ENCODE peak calls at places on chromosomes 13 and 19, in nine cellular contexts. Z is fibroblast of pulmonary artery, B is HepG2, Q is lower leg skin, E is cardiac muscle cell, X is tibial artery, J is neural progenitor cell, T is H1, L is B cell. I is an unnamed sample.

GRCh38 chr19:44800461-44800860 is 8.4 kb upstream of the BCAM start:
- DNase-seq in Z (peak; percentile 80), B (peak; percentile 86), Q (peak; percentile 71), E (peak; percentile 83), X (peak; percentile 77), J (peak; percentile 92), T (peak; percentile 99), L (peak; percentile 80), I (peak; percentile 94)

GRCh38 chr19:5281588-5281987 is 59.0 kb downstream of the PTPRS start:
- DNase-seq in Z (no peak), B (no peak), Q (peak; percentile 66), E (peak; percentile 57), X (peak; percentile 93), J (no peak), T (no peak), L (no peak), I (no peak)

GRCh38 chr19:44642375-44642774 is 1.3 kb upstream of the PVR start:
- DNase-seq in Z (no peak), B (no peak), Q (no peak), E (no peak), X (no peak), J (no peak), T (no peak), L (no peak), I (no peak)

GRCh38 chr19:29001922-29002247 is 211.1 kb downstream of the UQCRFS1 start:
- DNase-seq in Z (no peak), B (no peak), Q (no peak), E (no peak), X (no peak), J (no peak), T (no peak), L (no peak), I (no peak)

GRCh38 chr13:42229287-42229686 is 42.7 kb upstream of the AKAP11 start:
- DNase-seq in Z (peak; percentile 18), B (peak; percentile 30), Q (no peak), E (no peak), X (no peak), J (no peak), T (no peak), L (no peak), I (no peak)

GRCh38 chr19:3137139-3137538 is 1.3 kb downstream of the GNA15 start:
- DNase-seq in Z (peak; percentile 80), B (no peak), Q (no peak), E (peak; percentile 76), X (no peak), J (no peak), T (no peak), L (no peak), I (no peak)

GRCh38 chr13:35826626-35827254 is 304.4 kb downstream of the DCLK1 start:
- DNase-seq in Z (no peak), B (no peak), Q (no peak), E (no peak), X (no peak), J (no peak), T (peak; percentile 80), L (no peak), I (no peak)

GRCh38 chr19:14761607-14762006 is 16.8 kb downstream of the ADGRE2 start:
- DNase-seq in Z (no peak), B (no peak), Q (no peak), E (no peak), X (no peak), J (no peak), T (no peak), L (no peak), I (no peak)

GRCh38 chr19:35257113-35257461 is 8.3 kb downstream of the LSR start:
- DNase-seq in Z (no peak), B (no peak), Q (no peak), E (no peak), X (no peak), J (no peak), T (no peak), L (no peak), I (no peak)

GRCh38 chr19:17751103-17751911 is at the start of gene FCHO1:
- DNase-seq in Z (no peak), B (peak; percentile 45), Q (no peak), E (no peak), X (peak; percentile 35), J (no peak), T (no peak), L (peak; percentile 95), I (no peak)

GRCh38 chr19:46551175-46551574 is 50.0 kb upstream of the CALM3 start:
- DNase-seq in Z (no peak), B (no peak), Q (no peak), E (no peak), X (no peak), J (no peak), T (no peak), L (no peak), I (no peak)

GRCh38 chr19:34733266-34733825 is 697 bp upstream of the ZNF181 start:
- DNase-seq in Z (no peak), B (peak; percentile 80), Q (peak; percentile 53), E (no peak), X (peak; percentile 61), J (peak; percentile 62), T (no peak), L (no peak), I (peak; percentile 51)

GRCh38 chr19:45306522-45307027 is 16.1 kb downstream of the CKM start:
- DNase-seq in Z (no peak), B (no peak), Q (no peak), E (no peak), X (no peak), J (no peak), T (peak; percentile 60), L (no peak), I (no peak)

GRCh38 chr19:30522359-30522758 is 150.2 kb downstream of the ZNF536 start:
- DNase-seq in Z (no peak), B (no peak), Q (no peak), E (no peak), X (no peak), J (no peak), T (no peak), L (no peak), I (no peak)
- TF ChIP-seq CTCF in Z (no peak), B (no peak), Q (no peak), E (no peak), X (no peak), J (no peak), T (no peak), L (no peak), I (no peak)

DNA sequence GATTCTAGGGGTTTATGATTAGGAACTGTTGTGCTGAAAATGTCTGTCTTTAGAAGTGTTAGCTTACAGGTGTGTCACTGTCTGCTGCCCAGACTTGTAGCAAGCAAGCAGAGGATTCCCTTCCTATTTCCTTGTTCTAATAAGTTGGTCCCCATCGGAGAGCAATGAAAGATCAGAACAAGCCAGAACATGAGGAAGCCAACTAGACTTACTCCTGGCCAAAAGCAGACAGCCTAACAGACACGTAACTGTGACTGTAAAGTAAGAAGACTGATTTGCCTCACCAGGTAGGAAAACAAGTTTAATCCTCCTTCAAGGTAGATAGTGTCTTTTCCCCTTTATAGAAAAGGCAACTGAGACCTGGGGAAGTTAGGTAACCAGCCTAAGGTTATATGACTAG is 12.5 kb downstream of the POLR1D start:
- DNase-seq in Z (no peak), B (no peak), Q (peak; percentile 39), E (no peak), X (no peak), J (no peak), T (no peak), L (no peak), I (no peak)
- TF ChIP-seq CTCF in Z (no peak), B (no peak), Q (no peak), E (no peak), X (no peak), J (no peak), T (no peak), L (no peak), I (no peak)

GRCh38 chr13:113020323-113021080 is 51.5 kb downstream of the MCF2L start:
- DNase-seq in Z (no peak), B (no peak), Q (no peak), E (no peak), X (no peak), J (no peak), T (no peak), L (no peak), I (no peak)

GRCh38 chr13:113023217-113023597 is 54.2 kb downstream of the MCF2L start:
- DNase-seq in Z (peak; percentile 69), B (peak; percentile 44), Q (no peak), E (peak; percentile 66), X (no peak), J (no peak), T (no peak), L (no peak), I (no peak)

GRCh38 chr13:113022391-113023216 is 53.6 kb downstream of the MCF2L start:
- DNase-seq in Z (peak; percentile 8), B (peak; percentile 98), Q (no peak), E (peak; percentile 5), X (no peak), J (peak; percentile 94), T (no peak), L (no peak), I (peak; percentile 41)

GRCh38 chr13:113021391-113021790 is 52.4 kb downstream of the MCF2L start:
- DNase-seq in Z (no peak), B (no peak), Q (no peak), E (no peak), X (no peak), J (no peak), T (no peak), L (no peak), I (no peak)

DNA sequence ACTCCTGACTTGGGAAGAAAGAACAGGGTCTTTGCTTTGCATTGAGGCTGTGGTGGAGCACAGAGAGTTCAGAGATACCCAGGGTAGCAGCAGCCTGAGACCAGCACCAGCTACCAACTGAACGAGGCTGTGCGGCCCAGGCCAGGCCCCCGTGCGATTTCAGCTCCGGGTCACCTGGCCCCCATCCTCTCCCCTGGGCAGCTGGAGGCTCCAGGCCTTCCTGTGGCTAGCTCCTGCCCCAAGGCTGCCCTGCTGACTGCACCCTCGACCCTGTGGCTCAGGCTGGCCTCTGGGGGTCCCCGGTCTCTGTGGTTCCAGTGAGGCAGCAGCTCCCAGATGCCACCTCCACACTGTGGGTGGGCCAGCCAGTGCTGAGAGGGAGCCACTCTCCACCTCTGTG is 52.8 kb downstream of the MCF2L start:
- DNase-seq in Z (no peak), B (no peak), Q (no peak), E (no peak), X (no peak), J (no peak), T (no peak), L (no peak), I (no peak)
- TF ChIP-seq CTCF in Z (no peak), B (no peak), Q (no peak), E (no peak), X (no peak), J (no peak), T (no peak), L (no peak), I (no peak)

DNA sequence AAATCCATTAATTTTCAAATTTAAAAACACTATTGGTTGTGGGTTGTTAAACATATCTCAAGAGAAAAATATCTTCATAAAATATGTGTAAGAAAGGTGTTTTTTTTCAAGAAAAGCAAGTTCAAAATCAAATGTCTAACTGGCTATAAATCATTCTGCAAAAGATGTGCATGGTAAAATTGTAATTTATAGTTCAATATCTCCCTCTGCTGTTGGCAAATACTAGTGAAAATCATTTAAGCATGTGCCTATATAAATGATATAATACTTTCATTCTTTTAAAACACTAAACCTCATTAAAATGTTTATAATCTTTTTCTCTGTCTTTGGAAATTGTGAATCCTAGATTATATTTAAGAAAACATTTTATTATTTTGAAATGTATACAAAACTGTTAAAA is 17.2 kb upstream of the SLITRK6 start:
- DNase-seq in Z (peak; percentile 22), B (no peak), Q (no peak), E (peak; percentile 5), X (no peak), J (no peak), T (no peak), L (no peak), I (no peak)
- TF ChIP-seq CTCF in Z (peak; percentile 8), B (no peak), Q (no peak), E (no peak), X (no peak), J (peak; percentile 16), T (no peak), L (no peak), I (no peak)

I was measured in endothelial cell.